ENCODE peak calls at places on chromosomes 12 and 14, in five cellular contexts. L is cardiac fibroblast, U is HFFc6, D is tibial artery, N is Calu3. S is an unnamed sample.

GRCh38 chr12:112473056-112473455 is 54.3 kb downstream of the PTPN11 start:
- DNase-seq in L (peak; percentile 10), D (no peak), N (peak; percentile 7), U (no peak), S (no peak)

GRCh38 chr14:103273145-103273846 is 60.7 kb upstream of the EIF5 start:
- DNase-seq in L (no peak), D (no peak), N (no peak), U (no peak), S (no peak)

GRCh38 chr12:22415342-22416309 is 81.1 kb upstream of the ST8SIA1 start:
- DNase-seq in D (no peak), N (peak; percentile 8), L (no peak), U (peak; percentile 1), S (no peak)

GRCh38 chr12:23525450-23526072 is 423.9 kb downstream of the SOX5 start:
- DNase-seq in L (peak; percentile 17), D (no peak), U (no peak), N (no peak), S (no peak)

GRCh38 chr12:6936642-6937480 is 6.8 kb upstream of the RNU7-1 start:
- DNase-seq in U (no peak), N (peak; percentile 30), D (no peak), L (no peak), S (no peak)

GRCh38 chr12:103326190-103326589 is 169.6 kb downstream of the C12orf42 start:
- DNase-seq in U (no peak), D (no peak), L (no peak), N (no peak), S (no peak)

GRCh38 chr14:64726585-64726890 is 22.3 kb downstream of the PLEKHG3 start:
- DNase-seq in D (peak; percentile 70), N (peak; percentile 88), L (peak; percentile 59), U (peak; percentile 18), S (no peak)

GRCh38 chr12:13175499-13175898 is 21.0 kb upstream of the EMP1 start:
- DNase-seq in D (no peak), L (peak; percentile 55), N (no peak), U (peak; percentile 51), S (no peak)

GRCh38 chr14:56289155-56289554 is 170.9 kb downstream of the PELI2 start:
- DNase-seq in L (no peak), N (no peak), D (no peak), U (no peak), S (no peak)

GRCh38 chr14:61764342-61765122 is 2.3 kb downstream of the SNAPC1 start:
- DNase-seq in U (no peak), D (no peak), N (no peak), L (peak; percentile 9), S (no peak)

GRCh38 chr12:54611715-54612116 is 23.0 kb downstream of the LACRT start:
- DNase-seq in D (no peak), L (no peak), N (no peak), U (no peak), S (no peak)

GRCh38 chr12:69512820-69513219 is 42.6 kb downstream of the FRS2 start:
- DNase-seq in D (no peak), N (no peak), U (no peak), L (peak; percentile 46), S (no peak)

GRCh38 chr12:88052686-88053085 is 23.5 kb upstream of the C12orf50 start:
- DNase-seq in N (peak; percentile 49), U (peak; percentile 39), D (no peak), L (peak; percentile 59), S (peak; percentile 18)

GRCh38 chr14:46819117-46819516 is 167.5 kb upstream of the RPL10L start:
- DNase-seq in U (no peak), N (no peak), D (no peak), L (no peak), S (no peak)

GRCh38 chr12:89928467-89928866 is 219.8 kb upstream of the ATP2B1 start:
- DNase-seq in U (no peak), D (no peak), N (no peak), L (no peak), S (no peak)

GRCh38 chr12:72523754-72524153 is 251.6 kb downstream of the TRHDE start:
- DNase-seq in L (no peak), D (no peak), N (no peak), U (no peak), S (no peak)

GRCh38 chr14:33062881-33063280 is 124.2 kb downstream of the NPAS3 start:
- DNase-seq in N (no peak), L (peak; percentile 52), D (no peak), U (no peak), S (no peak)

GRCh38 chr12:112575559-112576067 is 156.9 kb downstream of the PTPN11 start:
- DNase-seq in L (no peak), N (no peak), U (no peak), D (no peak), S (no peak)

GRCh38 chr14:73886449-73887115 is at the start of gene ZNF410:
- DNase-seq in D (peak; percentile 98), N (peak; percentile 90), L (peak; percentile 98), U (peak; percentile 97), S (peak; percentile 80)

GRCh38 chr14:99603471-99603933 is 505 bp downstream of the CCDC85C start:
- DNase-seq in N (peak; percentile 52), D (no peak), L (peak; percentile 39), U (peak; percentile 47), S (peak; percentile 54)

GRCh38 chr12:17928708-17929366 is 161.2 kb downstream of the RERGL start:
- DNase-seq in N (peak; percentile 22), D (no peak), U (peak; percentile 64), L (peak; percentile 90), S (no peak)

GRCh38 chr14:34270361-34270760 is 191.7 kb downstream of the SPTSSA start:
- DNase-seq in N (no peak), L (no peak), U (no peak), D (no peak), S (no peak)
- TF ChIP-seq CTCF in N (no peak), L (no peak), U (no peak), D (no peak), S (no peak)

GRCh38 chr12:105332925-105333324 is 2.4 kb downstream of the C12orf75 start:
- DNase-seq in U (no peak), D (no peak), N (no peak), L (no peak), S (no peak)

GRCh38 chr12:105331805-105332251 is 1.3 kb downstream of the C12orf75 start:
- DNase-seq in U (no peak), D (no peak), N (peak; percentile 47), L (no peak), S (no peak)

GRCh38 chr12:105330283-105330937 is at the start of gene C12orf75:
- DNase-seq in U (peak; percentile 78), D (peak; percentile 84), N (peak; percentile 95), L (peak; percentile 69), S (peak; percentile 78)

GRCh38 chr12:105329926-105330282 is 587 bp upstream of the C12orf75 start:
- DNase-seq in U (peak; percentile 11), D (no peak), L (no peak), N (no peak), S (no peak)

GRCh38 chr12:105330938-105331804 is 680 bp downstream of the C12orf75 start:
- DNase-seq in D (no peak), N (peak; percentile 40), U (peak; percentile 11), L (no peak), S (peak; percentile 41)
- TF ChIP-seq CTCF in D (no peak), N (no peak), U (no peak), L (peak; percentile 3), S (no peak)

GRCh38 chr14:24377126-24377525 is 9.1 kb downstream of the NFATC4 start:
- DNase-seq in D (no peak), U (no peak), L (no peak), N (no peak), S (no peak)

GRCh38 chr14:24377660-24378059 is 9.7 kb downstream of the NFATC4 start:
- DNase-seq in U (no peak), N (no peak), L (no peak), D (no peak), S (no peak)

GRCh38 chr14:24378981-24379906 is 11.3 kb downstream of the NFATC4 start:
- DNase-seq in U (no peak), D (no peak), L (no peak), N (no peak), S (no peak)

GRCh38 chr14:24378327-24378726 is 10.3 kb downstream of the NFATC4 start:
- DNase-seq in D (no peak), N (no peak), U (no peak), L (no peak), S (no peak)

GRCh38 chr14:24376448-24377070 is 8.6 kb downstream of the NFATC4 start:
- DNase-seq in D (no peak), N (no peak), L (no peak), U (no peak), S (no peak)
- TF ChIP-seq CTCF in D (no peak), N (no peak), L (no peak), U (no peak), S (no peak)

GRCh38 chr12:63052696-63053095 is 98.3 kb downstream of the AVPR1A start:
- DNase-seq in D (no peak), U (no peak), N (no peak), L (no peak), S (no peak)

DNA sequence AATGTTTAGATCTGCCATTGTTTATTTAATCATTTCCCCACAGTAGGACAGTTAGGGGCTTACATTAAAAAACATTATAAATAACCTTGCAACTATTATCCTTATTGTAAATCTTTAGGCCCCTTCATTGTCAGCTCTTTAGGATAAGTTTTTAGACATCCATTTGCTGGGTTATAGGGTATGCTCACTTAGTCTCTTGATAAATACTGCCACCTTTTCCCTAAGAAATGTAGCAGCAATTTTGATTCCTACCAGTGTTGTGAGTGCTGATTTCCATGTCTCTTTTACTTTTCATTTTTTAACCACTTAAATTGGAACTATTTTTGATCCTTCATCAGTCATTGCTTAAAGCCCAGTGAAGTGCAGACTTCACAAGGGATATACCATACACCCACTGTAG is 94.4 kb downstream of the AVPR1A start:
- DNase-seq in U (no peak), N (no peak), D (no peak), L (no peak), S (no peak)
- TF ChIP-seq CTCF in U (no peak), N (no peak), D (no peak), L (no peak), S (no peak)

GRCh38 chr12:48965447-48965846 is 6.1 kb downstream of the WNT10B start:
- DNase-seq in U (peak; percentile 46), D (no peak), N (no peak), L (no peak), S (no peak)
- TF ChIP-seq CTCF in U (peak; percentile 68), D (no peak), N (no peak), L (peak; percentile 40), S (no peak)